ENCODE peak calls at places on chromosomes 16 and 17, in eight cellular contexts. I is tibial artery, Y is LoVo, Q is NCI-H510A treated with DMSO at 0.1 percent for 48 hours, J is NCI-H146, U is T-helper 2 cell, F is fibroblast of lung, A is right lobe of liver. D is an unnamed sample.

GRCh38 chr16:27355610-27356009 is 41.8 kb downstream of the IL4R start:
- DNase-seq in I (peak), Y (no peak), Q (no peak), J (no peak), U (peak), F (peak), A (peak), D (no peak)

GRCh38 chr16:84724619-84725307 is 25.0 kb downstream of the USP10 start:
- DNase-seq in I (no peak), Y (no peak), Q (no peak), J (no peak), U (peak), F (peak), A (no peak), D (no peak)

GRCh38 chr16:72937916-72938315 is 110.0 kb downstream of the ZFHX3 start:
- DNase-seq in I (no peak), Y (no peak), Q (no peak), J (no peak), U (no peak), F (no peak), A (no peak), D (no peak)

GRCh38 chr17:73747221-73748002 is 103.2 kb upstream of the SDK2 start:
- DNase-seq in I (no peak), Y (no peak), Q (peak), J (peak), U (no peak), F (no peak), A (peak), D (no peak)

GRCh38 chr16:79703066-79703465 is 102.5 kb upstream of the MAF start:
- DNase-seq in I (no peak), Y (no peak), Q (no peak), J (no peak), U (no peak), F (peak), A (no peak), D (no peak)

GRCh38 chr16:81366316-81366932 is 51.7 kb downstream of the GAN start:
- DNase-seq in I (no peak), Y (peak), Q (peak), J (peak), U (peak), F (peak), A (no peak), D (peak)

GRCh38 chr16:71855937-71856662 is 10.3 kb downstream of the ATXN1L start:
- DNase-seq in I (no peak), Y (no peak), Q (no peak), J (no peak), U (peak), F (no peak), A (no peak), D (no peak)

GRCh38 chr17:55480907-55481306 is 30.3 kb downstream of the SMIM36 start:
- DNase-seq in I (no peak), Y (no peak), Q (no peak), J (no peak), U (no peak), F (no peak), A (no peak), D (no peak)

GRCh38 chr17:67059372-67059771 is 15.0 kb downstream of the CACNG1 start:
- DNase-seq in I (no peak), Y (no peak), Q (no peak), J (no peak), U (no peak), F (no peak), A (no peak), D (no peak)

GRCh38 chr17:55659661-55660060 is 63.0 kb downstream of the TMEM100 start:
- DNase-seq in I (no peak), Y (no peak), Q (no peak), J (no peak), U (no peak), F (no peak), A (no peak), D (no peak)

GRCh38 chr16:47392114-47392513 is 68.7 kb downstream of the ITFG1 start:
- DNase-seq in I (no peak), Y (peak), Q (peak), J (no peak), U (peak), F (no peak), A (no peak), D (no peak)

GRCh38 chr17:34378664-34379101 is 15.7 kb upstream of the CCL1 start:
- DNase-seq in I (no peak), Y (no peak), Q (no peak), J (no peak), U (peak), F (peak), A (no peak), D (no peak)

GRCh38 chr16:81901483-81901882 is 109.8 kb downstream of the SDR42E1 start:
- DNase-seq in I (no peak), Y (no peak), Q (no peak), J (no peak), U (no peak), F (peak), A (no peak), D (peak)

GRCh38 chr17:8504460-8505207 is 69.0 kb downstream of the NDEL1 start:
- DNase-seq in I (no peak), Y (no peak), Q (no peak), J (no peak), U (no peak), F (no peak), A (no peak), D (no peak)

GRCh38 chr17:76845524-76845923 is 22.7 kb upstream of the MGAT5B start:
- DNase-seq in I (no peak), Y (no peak), Q (no peak), J (no peak), U (no peak), F (no peak), A (no peak), D (no peak)

GRCh38 chr16:58236231-58236690 is 38.4 kb upstream of the CSNK2A2 start:
- DNase-seq in I (no peak), Y (peak), Q (peak), J (peak), U (peak), F (peak), A (peak), D (peak)

GRCh38 chr16:56728027-56728426 is 1.9 kb upstream of the NUP93 start:
- DNase-seq in I (no peak), Y (no peak), Q (no peak), J (no peak), U (no peak), F (no peak), A (no peak), D (no peak)

GRCh38 chr17:55587608-55588139 is 76.4 kb upstream of the SMIM36 start:
- DNase-seq in I (no peak), Y (no peak), Q (no peak), J (no peak), U (no peak), F (peak), A (no peak), D (no peak)

GRCh38 chr17:65690626-65691310 is 129.3 kb upstream of the AXIN2 start:
- DNase-seq in I (no peak), Y (no peak), Q (peak), J (peak), U (peak), F (no peak), A (no peak), D (no peak)

GRCh38 chr17:55760643-55761355 is 9.9 kb downstream of the PCTP start:
- DNase-seq in I (no peak), Y (no peak), Q (no peak), J (no peak), U (no peak), F (peak), A (no peak), D (no peak)

GRCh38 chr17:43614560-43614959 is 47.2 kb downstream of the MEOX1 start:
- DNase-seq in I (no peak), Y (no peak), Q (no peak), J (no peak), U (no peak), F (no peak), A (no peak), D (no peak)

D was measured in RWPE1.